ENCODE peak calls at places on chromosomes 6 and 20, in seven cellular contexts. One of them, this sample, is unnamed.

GRCh38 chr20:46349742-46350056 is 41.4 kb upstream of the CDH22 start:
- DNase-seq in GF-D8: no peak
- DNase-seq in skeletal muscle cell: no peak
- DNase-seq in ACHN: no peak
- DNase-seq in KG1: no peak
- DNase-seq in choroid plexus epithelial cell: no peak
- DNase-seq in Kasumi-1: no peak
- DNase-seq in this sample: no peak

GRCh38 chr20:1371235-1371782 is 21.5 kb downstream of the FKBP1A start:
- DNase-seq in GF-D8: no peak
- DNase-seq in skeletal muscle cell: no peak
- DNase-seq in ACHN: no peak
- DNase-seq in KG1: no peak
- DNase-seq in choroid plexus epithelial cell: peak
- DNase-seq in Kasumi-1: no peak
- DNase-seq in this sample: no peak

GRCh38 chr20:35901678-35902544 is 52.4 kb downstream of the SCAND1 start:
- DNase-seq in GF-D8: peak
- DNase-seq in skeletal muscle cell: peak
- DNase-seq in ACHN: peak
- DNase-seq in KG1: no peak
- DNase-seq in choroid plexus epithelial cell: peak
- DNase-seq in Kasumi-1: no peak
- DNase-seq in this sample: peak

GRCh38 chr6:111484655-111484974 is 1.6 kb upstream of the REV3L start:
- DNase-seq in GF-D8: no peak
- DNase-seq in skeletal muscle cell: no peak
- DNase-seq in ACHN: peak
- DNase-seq in KG1: no peak
- DNase-seq in choroid plexus epithelial cell: peak
- DNase-seq in Kasumi-1: peak
- DNase-seq in this sample: no peak

GRCh38 chr6:343960-344815 is 47.4 kb upstream of the IRF4 start:
- DNase-seq in GF-D8: no peak
- DNase-seq in skeletal muscle cell: no peak
- DNase-seq in ACHN: no peak
- DNase-seq in KG1: no peak
- DNase-seq in choroid plexus epithelial cell: no peak
- DNase-seq in Kasumi-1: no peak
- DNase-seq in this sample: no peak

GRCh38 chr20:56807118-56807517 is 178.0 kb downstream of the TFAP2C start:
- DNase-seq in GF-D8: no peak
- DNase-seq in skeletal muscle cell: no peak
- DNase-seq in ACHN: no peak
- DNase-seq in KG1: no peak
- DNase-seq in choroid plexus epithelial cell: no peak
- DNase-seq in Kasumi-1: no peak
- DNase-seq in this sample: no peak

GRCh38 chr20:62133051-62133845 is 9.9 kb downstream of the PSMA7 start:
- DNase-seq in GF-D8: no peak
- DNase-seq in skeletal muscle cell: no peak
- DNase-seq in ACHN: no peak
- DNase-seq in KG1: no peak
- DNase-seq in choroid plexus epithelial cell: peak
- DNase-seq in Kasumi-1: peak
- DNase-seq in this sample: no peak

GRCh38 chr6:167137881-167138280 is 15.0 kb downstream of the CCR6 start:
- DNase-seq in GF-D8: no peak
- DNase-seq in skeletal muscle cell: no peak
- DNase-seq in ACHN: no peak
- DNase-seq in KG1: no peak
- DNase-seq in choroid plexus epithelial cell: no peak
- DNase-seq in Kasumi-1: no peak
- DNase-seq in this sample: no peak

GRCh38 chr6:72616406-72617015 is 5.4 kb upstream of the KCNQ5 start:
- DNase-seq in GF-D8: peak
- DNase-seq in skeletal muscle cell: no peak
- DNase-seq in ACHN: peak
- DNase-seq in KG1: peak
- DNase-seq in choroid plexus epithelial cell: peak
- DNase-seq in Kasumi-1: peak
- DNase-seq in this sample: peak

GRCh38 chr6:31497595-31498476 is at the start of gene MICB:
- DNase-seq in GF-D8: no peak
- DNase-seq in skeletal muscle cell: peak
- DNase-seq in ACHN: peak
- DNase-seq in KG1: no peak
- DNase-seq in choroid plexus epithelial cell: peak
- DNase-seq in Kasumi-1: peak
- DNase-seq in this sample: peak

GRCh38 chr20:16505894-16506293 is 67.4 kb downstream of the KIF16B start:
- DNase-seq in GF-D8: no peak
- DNase-seq in skeletal muscle cell: no peak
- DNase-seq in ACHN: no peak
- DNase-seq in KG1: no peak
- DNase-seq in choroid plexus epithelial cell: no peak
- DNase-seq in Kasumi-1: no peak
- DNase-seq in this sample: no peak

GRCh38 chr6:1554881-1555569 is 54.7 kb upstream of the FOXC1 start:
- DNase-seq in GF-D8: peak
- DNase-seq in skeletal muscle cell: no peak
- DNase-seq in ACHN: no peak
- DNase-seq in KG1: peak
- DNase-seq in choroid plexus epithelial cell: peak
- DNase-seq in Kasumi-1: peak
- DNase-seq in this sample: peak

GRCh38 chr6:23855497-23856116 is 270.4 kb upstream of the NRSN1 start:
- DNase-seq in GF-D8: no peak
- DNase-seq in skeletal muscle cell: no peak
- DNase-seq in ACHN: no peak
- DNase-seq in KG1: no peak
- DNase-seq in choroid plexus epithelial cell: no peak
- DNase-seq in Kasumi-1: no peak
- DNase-seq in this sample: no peak

GRCh38 chr6:31576897-31577341 is 1.6 kb downstream of the TNF start:
- DNase-seq in GF-D8: no peak
- DNase-seq in skeletal muscle cell: no peak
- DNase-seq in ACHN: no peak
- DNase-seq in KG1: no peak
- DNase-seq in choroid plexus epithelial cell: no peak
- DNase-seq in Kasumi-1: no peak
- DNase-seq in this sample: no peak

GRCh38 chr6:169452117-169452868 is 198.6 kb upstream of the THBS2 start:
- DNase-seq in GF-D8: no peak
- DNase-seq in skeletal muscle cell: peak
- DNase-seq in ACHN: no peak
- DNase-seq in KG1: no peak
- DNase-seq in choroid plexus epithelial cell: peak
- DNase-seq in Kasumi-1: no peak
- DNase-seq in this sample: peak

GRCh38 chr6:409370-409972 is 17.9 kb downstream of the IRF4 start:
- DNase-seq in GF-D8: no peak
- DNase-seq in skeletal muscle cell: no peak
- DNase-seq in ACHN: no peak
- DNase-seq in KG1: no peak
- DNase-seq in choroid plexus epithelial cell: no peak
- DNase-seq in Kasumi-1: no peak
- DNase-seq in this sample: no peak